ENCODE peak calls at places on chromosome 19, in ten cellular contexts. E is heart left ventricle, X is GM12878, O is K562, H is body of pancreas, P is uterus, L is IMR-90, U is transverse colon, K is lower leg skin, N is stomach. F is an unnamed sample.

GRCh38 chr19:3868770-3869456 is at the start of gene ZFR2:
- DNase-seq in X (no peak), E (no peak), K (no peak), U (no peak), P (no peak), H (no peak), N (no peak), L (no peak), O (peak; percentile 68), F (no peak)

GRCh38 chr19:7377196-7377595 is 28.5 kb downstream of the ARHGEF18 start:
- DNase-seq in U (no peak), N (no peak), H (no peak), K (no peak), L (no peak), X (no peak), O (no peak), E (no peak), P (no peak), F (no peak)

GRCh38 chr19:23404676-23405075 is 9.4 kb upstream of the ZNF91 start:
- DNase-seq in U (no peak), E (no peak), N (no peak), L (no peak), H (no peak), X (no peak), O (no peak), K (peak; percentile 48), P (no peak), F (no peak)

GRCh38 chr19:19540707-19541515 is 2.8 kb downstream of the CILP2 start:
- DNase-seq in L (no peak), K (no peak), O (peak; percentile 92), P (no peak), E (no peak), N (peak; percentile 68), H (peak; percentile 36), X (no peak), U (peak; percentile 66), F (peak; percentile 83)

GRCh38 chr19:11064831-11065303 is 24.4 kb upstream of the LDLR start:
- DNase-seq in O (peak; percentile 48), U (no peak), L (no peak), H (peak; percentile 69), X (no peak), K (no peak), E (no peak), N (no peak), P (no peak), F (no peak)

GRCh38 chr19:13089139-13089856 is 13.4 kb downstream of the LYL1 start:
- DNase-seq in X (no peak), O (peak; percentile 56), N (no peak), E (no peak), H (no peak), K (no peak), U (no peak), L (no peak), P (no peak), F (no peak)

GRCh38 chr19:17859533-17860330 is at the start of gene RPL18A:
- DNase-seq in U (peak; percentile 99), H (peak; percentile 100), K (peak; percentile 100), O (peak; percentile 93), N (peak; percentile 99), X (peak; percentile 99), L (peak; percentile 100), E (peak; percentile 99), P (peak; percentile 99), F (peak; percentile 99)

GRCh38 chr19:40599331-40600085 is 1.7 kb upstream of the LTBP4 start:
- DNase-seq in K (peak; percentile 89), H (no peak), O (no peak), N (no peak), L (no peak), P (peak; percentile 68), X (no peak), U (no peak), E (no peak), F (no peak)

GRCh38 chr19:35963514-35963913 is 27.3 kb downstream of the LRFN3 start:
- DNase-seq in U (no peak), N (no peak), E (no peak), P (no peak), L (peak; percentile 56), O (peak; percentile 52), X (no peak), H (peak; percentile 30), K (no peak), F (no peak)

GRCh38 chr19:32201211-32201610 is 144.2 kb upstream of the ZNF507 start:
- DNase-seq in L (no peak), X (no peak), U (no peak), K (no peak), N (no peak), E (no peak), O (no peak), P (no peak), H (no peak), F (no peak)

GRCh38 chr19:21585491-21585890 is 80.1 kb downstream of the ZNF429 start:
- DNase-seq in U (no peak), O (no peak), P (no peak), N (peak; percentile 39), H (peak; percentile 44), E (no peak), X (no peak), L (no peak), K (no peak), F (no peak)

GRCh38 chr19:4472174-4472974 is at the start of gene HDGFL2:
- DNase-seq in X (no peak), P (no peak), E (peak; percentile 98), N (no peak), L (no peak), U (no peak), H (no peak), K (no peak), O (peak; percentile 67), F (no peak)

GRCh38 chr19:17348700-17349099 is 11.3 kb downstream of the GTPBP3 start:
- DNase-seq in L (peak; percentile 53), X (no peak), N (no peak), O (peak; percentile 16), H (no peak), E (peak; percentile 81), P (peak; percentile 69), K (no peak), U (no peak), F (no peak)

GRCh38 chr19:39918183-39918651 is 16.2 kb downstream of the FCGBP start:
- DNase-seq in O (no peak), X (no peak), H (no peak), N (no peak), K (peak; percentile 72), P (no peak), E (no peak), L (no peak), U (no peak), F (no peak)

GRCh38 chr19:49767380-49767779 is 579 bp downstream of the AP2A1 start:
- DNase-seq in P (no peak), X (no peak), L (no peak), E (no peak), H (no peak), U (no peak), N (no peak), K (no peak), O (no peak), F (no peak)
- TF ChIP-seq POLR2A in P (no peak), X (no peak), L (no peak), E (no peak), H (no peak), U (no peak), N (no peak), K (no peak), O (no peak), F (no peak)

GRCh38 chr19:46898731-46899130 is 37.9 kb downstream of the ARHGAP35 start:
- DNase-seq in O (no peak), H (peak; percentile 19), K (peak; percentile 61), U (no peak), N (no peak), X (no peak), L (peak; percentile 76), P (peak; percentile 28), E (no peak), F (no peak)

GRCh38 chr19:46900341-46900740 is 39.5 kb downstream of the ARHGAP35 start:
- DNase-seq in U (no peak), N (no peak), O (no peak), X (no peak), H (no peak), L (no peak), K (peak; percentile 36), P (no peak), E (no peak), F (no peak)

GRCh38 chr19:46892252-46893179 is 31.7 kb downstream of the ARHGAP35 start:
- DNase-seq in X (peak; percentile 48), O (no peak), N (no peak), H (no peak), K (no peak), U (no peak), P (no peak), L (no peak), E (no peak), F (no peak)

GRCh38 chr19:46901701-46902401 is 41.1 kb downstream of the ARHGAP35 start:
- DNase-seq in U (no peak), O (no peak), L (peak; percentile 37), E (no peak), K (no peak), P (no peak), H (no peak), X (no peak), N (no peak), F (no peak)

DNA sequence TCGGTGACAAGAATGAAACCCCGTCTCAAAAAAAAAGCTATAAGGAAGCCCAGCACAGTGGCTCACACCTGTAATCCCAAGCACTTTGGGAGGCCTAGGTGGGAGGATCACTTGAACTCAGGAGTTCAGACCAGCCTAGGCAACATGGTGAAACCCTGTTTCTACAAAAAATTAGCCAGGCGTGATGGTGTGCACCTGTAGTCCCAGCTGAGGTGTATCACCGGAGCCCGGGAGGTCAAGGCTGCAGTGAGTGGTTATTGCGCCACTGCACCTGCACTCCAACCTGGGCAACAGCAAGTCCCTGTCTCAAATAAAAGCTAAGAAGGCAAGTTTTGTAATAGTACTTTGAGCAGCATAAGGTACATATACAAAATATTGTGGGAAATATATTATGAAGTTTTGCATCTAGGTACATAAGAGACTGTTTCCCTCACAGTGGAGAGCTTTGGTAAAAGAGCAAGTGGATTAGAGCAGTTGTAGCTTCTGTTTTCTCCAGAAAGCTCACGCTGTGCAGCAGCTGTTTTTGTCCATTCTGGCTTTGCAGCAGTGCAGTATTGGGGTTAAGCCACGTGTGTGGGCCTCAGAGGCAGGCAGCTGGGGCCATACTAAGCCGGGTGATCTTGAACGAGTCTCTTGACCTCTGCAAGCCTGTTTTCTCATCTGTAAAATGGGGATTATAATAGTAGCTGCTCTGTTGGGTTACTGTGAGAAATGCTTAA is 35.4 kb downstream of the ARHGAP35 start:
- DNase-seq in X (no peak), H (peak; percentile 13), K (peak; percentile 59), N (no peak), P (no peak), O (no peak), L (no peak), E (no peak), U (no peak), F (no peak)
- H3K4me3 ChIP-seq in X (no peak overlapping the region), H (no peak overlapping the region), K (no peak overlapping the region), N (no peak overlapping the region), P (no peak overlapping the region), O (no peak overlapping the region), L (no peak overlapping the region), E (no peak overlapping the region), U (no peak overlapping the region), F (no peak overlapping the region)

GRCh38 chr19:55599468-55600335 is at the start of the genes FIZ1 and ZNF524:
- DNase-seq in E (peak; percentile 98), H (peak; percentile 98), O (peak; percentile 85), L (peak; percentile 98), K (peak; percentile 100), U (peak; percentile 98), X (peak; percentile 95), P (peak; percentile 99), N (peak; percentile 99), F (peak; percentile 98)
- TF ChIP-seq POLR2A in E (no peak), H (no peak), O (peak; percentile 77), L (peak; percentile 64), K (no peak), U (peak; percentile 20), X (peak; percentile 74), P (peak; percentile 38), N (no peak), F (peak; percentile 21)

GRCh38 chr19:8814176-8814575 is 17.9 kb downstream of the ZNF558 start:
- DNase-seq in O (no peak), E (no peak), L (no peak), K (no peak), U (no peak), H (no peak), P (no peak), X (no peak), N (no peak), F (no peak)
- H3K4me3 ChIP-seq in O (no peak overlapping the region), E (no peak overlapping the region), L (no peak overlapping the region), K (no peak overlapping the region), U (no peak overlapping the region), H (no peak overlapping the region), P (no peak overlapping the region), X (no peak overlapping the region), N (no peak overlapping the region), F (no peak overlapping the region)

F was measured in Peyer's patch.